ENCODE peak calls at places on chromosome 12, in eight cellular contexts. One of them, this sample, is unnamed.

GRCh38 chr12:96889273-96889933 is 17.7 kb upstream of the NEDD1 start:
- DNase-seq in NB4: no peak
- DNase-seq in cardiac fibroblast: peak
- DNase-seq in ovary: no peak
- DNase-seq in lower leg skin: no peak
- DNase-seq in sigmoid colon: no peak
- DNase-seq in mucosa of descending colon: no peak
- DNase-seq in left ventricle myocardium inferior: no peak
- DNase-seq in this sample: no peak

GRCh38 chr12:12326262-12326661 is 23.8 kb downstream of the MANSC1 start:
- DNase-seq in NB4: no peak
- DNase-seq in cardiac fibroblast: no peak
- DNase-seq in ovary: no peak
- DNase-seq in lower leg skin: no peak
- DNase-seq in sigmoid colon: peak
- DNase-seq in mucosa of descending colon: no peak
- DNase-seq in left ventricle myocardium inferior: no peak
- DNase-seq in this sample: no peak

GRCh38 chr12:109270494-109270893 is 38.6 kb downstream of the FOXN4 start:
- DNase-seq in NB4: no peak
- DNase-seq in cardiac fibroblast: no peak
- DNase-seq in ovary: no peak
- DNase-seq in lower leg skin: no peak
- DNase-seq in sigmoid colon: no peak
- DNase-seq in mucosa of descending colon: no peak
- DNase-seq in left ventricle myocardium inferior: no peak
- DNase-seq in this sample: no peak

GRCh38 chr12:48903982-48904411 is 21.3 kb downstream of the FKBP11 start:
- DNase-seq in NB4: peak
- DNase-seq in cardiac fibroblast: peak
- DNase-seq in ovary: peak
- DNase-seq in lower leg skin: peak
- DNase-seq in sigmoid colon: peak
- DNase-seq in mucosa of descending colon: peak
- DNase-seq in left ventricle myocardium inferior: peak
- DNase-seq in this sample: peak

GRCh38 chr12:79887912-79888311 is 47.0 kb downstream of the PPP1R12A start:
- DNase-seq in NB4: no peak
- DNase-seq in cardiac fibroblast: no peak
- DNase-seq in ovary: no peak
- DNase-seq in lower leg skin: no peak
- DNase-seq in sigmoid colon: no peak
- DNase-seq in mucosa of descending colon: no peak
- DNase-seq in left ventricle myocardium inferior: no peak
- DNase-seq in this sample: no peak

GRCh38 chr12:120100630-120101029 is 15.9 kb downstream of the RAB35 start:
- DNase-seq in NB4: no peak
- DNase-seq in cardiac fibroblast: peak
- DNase-seq in ovary: peak
- DNase-seq in lower leg skin: no peak
- DNase-seq in sigmoid colon: peak
- DNase-seq in mucosa of descending colon: no peak
- DNase-seq in left ventricle myocardium inferior: peak
- DNase-seq in this sample: no peak

GRCh38 chr12:95859344-95859816 is 628 bp downstream of the SNRPF start:
- DNase-seq in NB4: peak
- DNase-seq in cardiac fibroblast: peak
- DNase-seq in ovary: no peak
- DNase-seq in lower leg skin: no peak
- DNase-seq in sigmoid colon: no peak
- DNase-seq in mucosa of descending colon: no peak
- DNase-seq in left ventricle myocardium inferior: no peak
- DNase-seq in this sample: no peak

GRCh38 chr12:41940571-41940970 is 204.1 kb downstream of the GXYLT1 start:
- DNase-seq in NB4: no peak
- DNase-seq in cardiac fibroblast: no peak
- DNase-seq in ovary: no peak
- DNase-seq in lower leg skin: no peak
- DNase-seq in sigmoid colon: no peak
- DNase-seq in mucosa of descending colon: no peak
- DNase-seq in left ventricle myocardium inferior: no peak
- DNase-seq in this sample: no peak

GRCh38 chr12:116050266-116050665 is 227.2 kb downstream of the MED13L start:
- DNase-seq in NB4: no peak
- DNase-seq in cardiac fibroblast: no peak
- DNase-seq in ovary: no peak
- DNase-seq in lower leg skin: no peak
- DNase-seq in sigmoid colon: no peak
- DNase-seq in mucosa of descending colon: no peak
- DNase-seq in left ventricle myocardium inferior: no peak
- DNase-seq in this sample: no peak

GRCh38 chr12:84842406-84843013 is 70.1 kb downstream of the SLC6A15 start:
- DNase-seq in NB4: peak
- DNase-seq in cardiac fibroblast: peak
- DNase-seq in ovary: no peak
- DNase-seq in lower leg skin: no peak
- DNase-seq in sigmoid colon: no peak
- DNase-seq in mucosa of descending colon: no peak
- DNase-seq in left ventricle myocardium inferior: no peak
- DNase-seq in this sample: peak

GRCh38 chr12:101570022-101570421 is 24.7 kb upstream of the MYBPC1 start:
- DNase-seq in NB4: peak
- DNase-seq in cardiac fibroblast: peak
- DNase-seq in ovary: no peak
- DNase-seq in lower leg skin: no peak
- DNase-seq in sigmoid colon: no peak
- DNase-seq in mucosa of descending colon: no peak
- DNase-seq in left ventricle myocardium inferior: no peak
- DNase-seq in this sample: peak

GRCh38 chr12:124617615-124618014 is 50.2 kb upstream of the NCOR2 start:
- DNase-seq in NB4: no peak
- DNase-seq in cardiac fibroblast: no peak
- DNase-seq in ovary: no peak
- DNase-seq in lower leg skin: no peak
- DNase-seq in sigmoid colon: no peak
- DNase-seq in mucosa of descending colon: peak
- DNase-seq in left ventricle myocardium inferior: peak
- DNase-seq in this sample: no peak

GRCh38 chr12:62785941-62786559 is 148.9 kb downstream of the PPM1H start:
- DNase-seq in NB4: peak
- DNase-seq in cardiac fibroblast: peak
- DNase-seq in ovary: peak
- DNase-seq in lower leg skin: no peak
- DNase-seq in sigmoid colon: peak
- DNase-seq in mucosa of descending colon: no peak
- DNase-seq in left ventricle myocardium inferior: no peak
- DNase-seq in this sample: no peak

GRCh38 chr12:105977256-105978051 is 161.3 kb downstream of the NUAK1 start:
- DNase-seq in NB4: no peak
- DNase-seq in cardiac fibroblast: peak
- DNase-seq in ovary: no peak
- DNase-seq in lower leg skin: no peak
- DNase-seq in sigmoid colon: no peak
- DNase-seq in mucosa of descending colon: no peak
- DNase-seq in left ventricle myocardium inferior: no peak
- DNase-seq in this sample: no peak

GRCh38 chr12:28963554-28963953 is 185.5 kb upstream of the FAR2 start:
- DNase-seq in NB4: peak
- DNase-seq in cardiac fibroblast: peak
- DNase-seq in ovary: no peak
- DNase-seq in lower leg skin: no peak
- DNase-seq in sigmoid colon: no peak
- DNase-seq in mucosa of descending colon: no peak
- DNase-seq in left ventricle myocardium inferior: no peak
- DNase-seq in this sample: peak

GRCh38 chr12:95943231-95943842 is at the start of gene AMDHD1:
- DNase-seq in NB4: peak
- DNase-seq in cardiac fibroblast: peak
- DNase-seq in ovary: no peak
- DNase-seq in lower leg skin: peak
- DNase-seq in sigmoid colon: peak
- DNase-seq in mucosa of descending colon: peak
- DNase-seq in left ventricle myocardium inferior: peak
- DNase-seq in this sample: peak

GRCh38 chr12:42017036-42017435 is 127.6 kb downstream of the GXYLT1 start:
- DNase-seq in NB4: no peak
- DNase-seq in cardiac fibroblast: no peak
- DNase-seq in ovary: no peak
- DNase-seq in lower leg skin: no peak
- DNase-seq in sigmoid colon: no peak
- DNase-seq in mucosa of descending colon: no peak
- DNase-seq in left ventricle myocardium inferior: no peak
- DNase-seq in this sample: no peak

GRCh38 chr12:6202331-6202730 is 2.1 kb downstream of the CD9 start:
- DNase-seq in NB4: no peak
- DNase-seq in cardiac fibroblast: no peak
- DNase-seq in ovary: no peak
- DNase-seq in lower leg skin: no peak
- DNase-seq in sigmoid colon: no peak
- DNase-seq in mucosa of descending colon: peak
- DNase-seq in left ventricle myocardium inferior: no peak
- DNase-seq in this sample: no peak
- H3K4me3 ChIP-seq in NB4: no peak
- H3K4me3 ChIP-seq in cardiac fibroblast: no peak
- H3K4me3 ChIP-seq in ovary: no peak
- H3K4me3 ChIP-seq in lower leg skin: no peak
- H3K4me3 ChIP-seq in sigmoid colon: peak
- H3K4me3 ChIP-seq in mucosa of descending colon: no peak
- H3K4me3 ChIP-seq in left ventricle myocardium inferior: peak
- H3K4me3 ChIP-seq in this sample: no peak

GRCh38 chr12:65561798-65562382 is 262.4 kb upstream of the HMGA2 start:
- DNase-seq in NB4: peak
- DNase-seq in cardiac fibroblast: peak
- DNase-seq in ovary: no peak
- DNase-seq in lower leg skin: no peak
- DNase-seq in sigmoid colon: no peak
- DNase-seq in mucosa of descending colon: no peak
- DNase-seq in left ventricle myocardium inferior: no peak
- DNase-seq in this sample: no peak

GRCh38 chr12:65566776-65567175 is 257.5 kb upstream of the HMGA2 start:
- DNase-seq in NB4: no peak
- DNase-seq in cardiac fibroblast: peak
- DNase-seq in ovary: no peak
- DNase-seq in lower leg skin: no peak
- DNase-seq in sigmoid colon: no peak
- DNase-seq in mucosa of descending colon: no peak
- DNase-seq in left ventricle myocardium inferior: no peak
- DNase-seq in this sample: no peak

GRCh38 chr12:65567820-65568219 is 256.5 kb upstream of the HMGA2 start:
- DNase-seq in NB4: no peak
- DNase-seq in cardiac fibroblast: no peak
- DNase-seq in ovary: no peak
- DNase-seq in lower leg skin: no peak
- DNase-seq in sigmoid colon: no peak
- DNase-seq in mucosa of descending colon: no peak
- DNase-seq in left ventricle myocardium inferior: no peak
- DNase-seq in this sample: no peak

GRCh38 chr12:65568517-65568916 is 255.8 kb upstream of the HMGA2 start:
- DNase-seq in NB4: no peak
- DNase-seq in cardiac fibroblast: peak
- DNase-seq in ovary: no peak
- DNase-seq in lower leg skin: no peak
- DNase-seq in sigmoid colon: no peak
- DNase-seq in mucosa of descending colon: no peak
- DNase-seq in left ventricle myocardium inferior: no peak
- DNase-seq in this sample: no peak

DNA sequence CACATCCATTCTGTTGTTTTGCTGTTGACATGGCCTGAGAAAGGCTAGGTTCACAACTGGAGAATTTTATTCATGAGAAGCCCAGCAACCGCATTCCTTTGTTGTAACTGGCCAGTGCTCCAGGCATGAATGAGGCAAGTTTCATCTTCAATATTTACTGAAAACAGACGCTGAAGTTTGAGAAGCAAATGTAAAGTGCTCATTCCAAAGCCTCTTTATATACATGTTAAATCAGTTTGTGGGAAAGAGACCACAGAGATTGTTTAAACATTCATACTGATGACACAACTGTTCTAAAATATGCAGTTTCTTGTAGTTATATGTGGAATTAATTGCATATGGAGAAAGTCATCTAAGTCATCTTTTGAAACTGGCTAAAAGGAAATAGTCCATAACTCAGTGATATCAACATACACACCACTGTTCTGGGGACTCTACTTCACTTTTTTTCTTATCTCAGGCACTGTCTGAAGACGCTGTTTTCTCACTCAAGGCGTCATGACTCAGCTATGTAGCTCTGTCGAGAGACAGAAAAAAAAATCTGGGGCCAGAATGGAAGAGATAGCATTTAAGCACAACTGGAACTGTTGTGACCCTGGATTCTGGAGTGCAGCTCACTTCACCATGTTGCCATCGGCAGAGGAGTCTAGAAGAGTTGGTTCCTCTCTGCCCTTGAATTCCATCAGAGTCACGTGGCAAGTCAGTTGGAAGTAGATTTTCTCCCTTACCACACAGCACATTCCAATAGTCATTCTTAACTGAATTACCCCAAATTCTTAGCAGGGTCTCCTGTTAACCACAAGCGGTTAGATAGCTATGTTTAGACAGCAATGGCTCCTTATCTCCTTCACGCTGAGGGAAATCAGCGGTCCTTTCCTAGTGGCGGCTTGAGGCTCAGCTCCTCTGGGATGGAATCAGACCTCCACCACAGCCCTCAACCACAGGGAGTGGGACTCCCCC is 258.4 kb upstream of the HMGA2 start:
- DNase-seq in NB4: peak
- DNase-seq in cardiac fibroblast: peak
- DNase-seq in ovary: no peak
- DNase-seq in lower leg skin: no peak
- DNase-seq in sigmoid colon: no peak
- DNase-seq in mucosa of descending colon: no peak
- DNase-seq in left ventricle myocardium inferior: no peak
- DNase-seq in this sample: no peak
- H3K4me3 ChIP-seq in NB4: no peak
- H3K4me3 ChIP-seq in cardiac fibroblast: no peak
- H3K4me3 ChIP-seq in ovary: no peak
- H3K4me3 ChIP-seq in lower leg skin: no peak
- H3K4me3 ChIP-seq in sigmoid colon: no peak
- H3K4me3 ChIP-seq in mucosa of descending colon: no peak
- H3K4me3 ChIP-seq in left ventricle myocardium inferior: no peak
- H3K4me3 ChIP-seq in this sample: no peak

GRCh38 chr12:53985358-53985899 is 483 bp downstream of the HOXC10 start:
- DNase-seq in NB4: peak
- DNase-seq in cardiac fibroblast: no peak
- DNase-seq in ovary: no peak
- DNase-seq in lower leg skin: no peak
- DNase-seq in sigmoid colon: no peak
- DNase-seq in mucosa of descending colon: no peak
- DNase-seq in left ventricle myocardium inferior: no peak
- DNase-seq in this sample: no peak
- H3K4me3 ChIP-seq in NB4: peak
- H3K4me3 ChIP-seq in cardiac fibroblast: no peak
- H3K4me3 ChIP-seq in ovary: peak
- H3K4me3 ChIP-seq in lower leg skin: peak
- H3K4me3 ChIP-seq in sigmoid colon: peak
- H3K4me3 ChIP-seq in mucosa of descending colon: no peak
- H3K4me3 ChIP-seq in left ventricle myocardium inferior: peak
- H3K4me3 ChIP-seq in this sample: peak

DNA sequence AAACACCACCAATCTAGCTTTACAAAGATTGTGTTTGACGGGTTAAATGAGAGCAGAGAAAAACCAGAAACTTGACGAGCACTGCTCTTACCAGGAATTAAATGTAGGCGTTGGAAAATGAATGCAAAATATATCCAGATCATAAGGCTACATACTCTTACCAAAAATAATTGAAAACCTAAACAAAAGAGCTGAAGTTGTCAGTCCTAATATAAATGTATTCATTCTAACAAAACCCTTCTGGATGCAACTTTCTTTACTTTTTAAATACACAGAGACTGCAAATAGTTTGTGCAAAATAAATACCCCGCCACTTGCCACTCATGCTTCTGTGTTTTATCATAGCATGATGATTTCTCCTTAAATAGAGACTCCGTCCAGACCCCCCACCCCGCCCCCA is 32.7 kb downstream of the RAD9B start:
- DNase-seq in NB4: no peak
- DNase-seq in cardiac fibroblast: no peak
- DNase-seq in ovary: no peak
- DNase-seq in lower leg skin: no peak
- DNase-seq in sigmoid colon: no peak
- DNase-seq in mucosa of descending colon: no peak
- DNase-seq in left ventricle myocardium inferior: no peak
- DNase-seq in this sample: no peak
- H3K4me3 ChIP-seq in NB4: no peak
- H3K4me3 ChIP-seq in cardiac fibroblast: no peak
- H3K4me3 ChIP-seq in ovary: no peak
- H3K4me3 ChIP-seq in lower leg skin: no peak
- H3K4me3 ChIP-seq in sigmoid colon: no peak
- H3K4me3 ChIP-seq in mucosa of descending colon: no peak
- H3K4me3 ChIP-seq in left ventricle myocardium inferior: no peak
- H3K4me3 ChIP-seq in this sample: no peak